ENCODE peak calls at places on chromosomes 11 and 22, in five cellular contexts. I is thoracic aorta, W is iPS DF 6.9, U is cardiac muscle cell, P is A549. T is an unnamed sample.
A peak's percentile ranks its signal among the peaks of the same experiment; 100 is the strongest.

GRCh38 chr11:60918941-60919275 is 5.0 kb downstream of the TMEM109 start:
- DNase-seq in U (no peak), W (no peak), P (no peak), I (no peak), T (no peak)

GRCh38 chr11:130648601-130649000 is 200.2 kb downstream of the ADAMTS15 start:
- DNase-seq in W (no peak), U (no peak), I (no peak), P (no peak), T (no peak)

GRCh38 chr11:15199693-15200092 is 85.0 kb downstream of the INSC start:
- DNase-seq in W (no peak), U (no peak), P (no peak), I (peak; percentile 52), T (no peak)

GRCh38 chr11:92284107-92284506 is 59.5 kb downstream of the FAT3 start:
- DNase-seq in I (no peak), W (no peak), U (no peak), P (no peak), T (peak; percentile 25)

GRCh38 chr11:46290598-46291309 is 13.3 kb downstream of the CREB3L1 start:
- DNase-seq in W (peak; percentile 68), U (peak; percentile 88), I (no peak), P (no peak), T (peak; percentile 86)

GRCh38 chr11:112637046-112637445 is 324.2 kb upstream of the NCAM1 start:
- DNase-seq in I (no peak), P (no peak), W (no peak), U (no peak), T (no peak)

GRCh38 chr11:75270896-75271415 is 30.4 kb downstream of the TPBGL start:
- DNase-seq in U (no peak), I (no peak), W (no peak), P (peak; percentile 47), T (no peak)

GRCh38 chr11:18749681-18750319 is 23.8 kb upstream of the IGSF22 start:
- DNase-seq in I (no peak), U (peak; percentile 11), P (peak; percentile 53), W (no peak), T (no peak)

GRCh38 chr11:62088331-62088933 is 35.4 kb upstream of the INCENP start:
- DNase-seq in U (no peak), P (no peak), W (no peak), I (no peak), T (no peak)

GRCh38 chr22:30445438-30445936 is 19.9 kb downstream of the MTFP1 start:
- DNase-seq in U (no peak), P (no peak), I (no peak), W (no peak), T (no peak)

GRCh38 chr11:64148917-64149617 is 16.8 kb downstream of the MACROD1 start:
- DNase-seq in I (no peak), P (no peak), W (no peak), U (no peak), T (no peak)

GRCh38 chr11:93736129-93736528 is 5.2 kb downstream of the TAF1D start:
- DNase-seq in I (no peak), U (no peak), W (no peak), P (no peak), T (no peak)

GRCh38 chr22:24413726-24414385 is 13.5 kb upstream of the ADORA2A start:
- DNase-seq in U (no peak), W (no peak), P (no peak), I (no peak), T (no peak)

GRCh38 chr11:126186031-126186698 is 25.3 kb downstream of the RPUSD4 start:
- DNase-seq in P (no peak), I (no peak), U (no peak), W (no peak), T (no peak)

GRCh38 chr11:74694136-74694535 is 37.1 kb downstream of the CHRDL2 start:
- DNase-seq in P (no peak), W (no peak), U (no peak), I (no peak), T (no peak)

GRCh38 chr11:59400461-59401261 is 25.6 kb downstream of the OR5A2 start:
- DNase-seq in W (no peak), P (no peak), U (no peak), I (no peak), T (no peak)

GRCh38 chr22:25368271-25368670 is 148.8 kb downstream of the CRYBB2 start:
- DNase-seq in W (no peak), U (no peak), P (no peak), I (no peak), T (peak; percentile 72)

GRCh38 chr11:47863189-47863892 is 15.2 kb upstream of the NUP160 start:
- DNase-seq in I (no peak), W (no peak), U (no peak), P (no peak), T (no peak)

GRCh38 chr11:57779275-57779674 is 17.7 kb downstream of the CTNND1 start:
- DNase-seq in W (no peak), P (peak; percentile 41), U (peak; percentile 56), I (no peak), T (no peak)

GRCh38 chr11:83865636-83866461 is 579.7 kb upstream of the CCDC90B start:
- DNase-seq in I (no peak), U (no peak), P (no peak), W (no peak), T (no peak)

GRCh38 chr22:48031589-48031988 is 1269.1 kb downstream of the TBC1D22A start:
- DNase-seq in U (no peak), I (no peak), W (no peak), P (no peak), T (no peak)

GRCh38 chr11:2122222-2122906 is 16.8 kb downstream of the IGF2 start:
- DNase-seq in I (no peak), P (no peak), W (no peak), U (no peak), T (no peak)

GRCh38 chr11:2929511-2929879 is 275 bp upstream of the PHLDA2 start:
- DNase-seq in I (peak; percentile 36), P (peak; percentile 89), W (no peak), U (no peak), T (peak; percentile 85)

GRCh38 chr22:47013861-47014635 is 251.6 kb downstream of the TBC1D22A start:
- DNase-seq in P (no peak), W (no peak), I (no peak), U (no peak), T (no peak)

GRCh38 chr22:37248251-37248650 is 4.2 kb upstream of the RAC2 start:
- DNase-seq in P (no peak), U (no peak), I (no peak), W (no peak), T (no peak)
- H3K27ac ChIP-seq in P (no peak overlapping the region), U (no peak overlapping the region), I (no peak overlapping the region), W (no peak overlapping the region), T (no peak overlapping the region)

GRCh38 chr22:39496131-39496838 is 5.8 kb upstream of the MIEF1 start:
- DNase-seq in U (peak; percentile 89), P (peak; percentile 48), W (no peak), I (no peak), T (peak; percentile 79)

GRCh38 chr22:39498368-39498767 is 3.7 kb upstream of the MIEF1 start:
- DNase-seq in U (no peak), I (no peak), P (no peak), W (no peak), T (peak; percentile 49)

GRCh38 chr22:39500101-39500500 is 2.0 kb upstream of the MIEF1 start:
- DNase-seq in P (no peak), W (no peak), U (no peak), I (no peak), T (no peak)

GRCh38 chr22:39501644-39502108 is 414 bp upstream of the MIEF1 start:
- DNase-seq in I (no peak), P (no peak), W (no peak), U (no peak), T (no peak)

GRCh38 chr22:39498802-39499201 is 3.3 kb upstream of the MIEF1 start:
- DNase-seq in P (no peak), W (no peak), I (no peak), U (no peak), T (no peak)
- H3K27ac ChIP-seq in P (no peak overlapping the region), W (no peak overlapping the region), I (no peak overlapping the region), U (peak overlapping the region; percentile 4), T (no peak overlapping the region)

DNA sequence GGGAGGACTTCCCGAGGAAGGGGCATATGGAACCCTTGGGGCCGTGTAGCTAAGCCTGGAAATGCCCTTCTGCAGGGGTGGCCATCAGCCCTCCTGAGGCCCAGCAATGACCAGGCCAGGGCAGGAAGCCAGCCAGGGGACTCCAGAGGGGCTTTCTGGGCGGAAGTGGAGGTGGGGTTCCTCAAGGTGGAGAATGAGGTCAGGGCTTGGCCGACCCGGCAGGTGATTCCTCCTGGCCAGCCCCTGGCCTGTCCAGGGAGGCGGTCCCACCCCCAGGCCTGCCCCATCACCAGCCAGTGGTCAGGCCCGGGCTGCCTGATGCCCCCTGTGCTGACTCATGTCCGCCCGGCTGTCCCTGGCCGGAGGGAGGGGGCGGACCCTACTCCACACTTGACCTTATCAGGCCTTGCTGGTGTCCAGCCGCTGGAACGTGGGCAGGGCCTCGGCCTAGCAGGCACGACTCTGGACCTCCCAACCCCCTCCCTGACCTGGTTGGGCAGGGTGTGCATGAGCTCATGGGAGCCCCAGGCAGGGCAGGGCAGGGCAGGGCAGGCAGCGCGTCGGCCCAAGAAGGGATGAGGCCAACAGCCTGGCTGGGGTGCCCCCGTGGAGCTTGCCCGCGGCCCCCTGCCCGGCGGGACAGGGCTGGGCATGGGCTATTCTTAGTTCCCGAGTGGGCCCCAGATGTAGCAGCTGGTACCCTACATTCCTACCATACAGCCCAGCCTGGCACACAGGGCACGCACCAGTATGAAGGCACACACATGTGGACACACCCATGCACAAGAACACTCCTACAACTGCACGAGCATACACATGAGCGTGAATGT is 35.9 kb downstream of the RPL3 start:
- DNase-seq in I (no peak), U (peak; percentile 91), W (no peak), P (no peak), T (no peak)
- H3K27ac ChIP-seq in I (peak overlapping the region; percentile 3), U (peak overlapping the region; percentile 88), W (no peak overlapping the region), P (no peak overlapping the region), T (no peak overlapping the region)

GRCh38 chr11:86637976-86638375 is 34.4 kb downstream of the ME3 start:
- DNase-seq in I (no peak), W (no peak), P (no peak), U (no peak), T (no peak)

GRCh38 chr11:86638673-86639072 is 33.7 kb downstream of the ME3 start:
- DNase-seq in U (no peak), W (no peak), P (no peak), I (no peak), T (no peak)

GRCh38 chr11:86636275-86636674 is 36.1 kb downstream of the ME3 start:
- DNase-seq in P (no peak), U (no peak), I (no peak), W (no peak), T (no peak)

GRCh38 chr11:86641537-86642270 is 30.7 kb downstream of the ME3 start:
- DNase-seq in W (no peak), U (no peak), P (no peak), I (no peak), T (no peak)

GRCh38 chr11:86639172-86639571 is 33.2 kb downstream of the ME3 start:
- DNase-seq in U (no peak), I (no peak), P (no peak), W (no peak), T (no peak)
- H3K27ac ChIP-seq in U (no peak overlapping the region), I (no peak overlapping the region), P (no peak overlapping the region), W (no peak overlapping the region), T (no peak overlapping the region)

T was measured in colonic mucosa.